ENCODE peak calls at places on chromosomes 6 and 20, in nine cellular contexts. One of them, this sample, is unnamed.

GRCh38 chr20:9660236-9660868 is 146.0 kb downstream of the LAMP5 start:
- DNase-seq in GM12864: no peak
- DNase-seq in heart left ventricle: no peak
- DNase-seq in IMR-90: peak
- DNase-seq in lung: no peak
- DNase-seq in transverse colon: no peak
- DNase-seq in esophagus muscularis mucosa: no peak
- DNase-seq in fibroblast of lung: peak
- DNase-seq in MM.1S: peak
- DNase-seq in this sample: no peak

GRCh38 chr6:12138377-12138776 is 126.3 kb downstream of the HIVEP1 start:
- DNase-seq in GM12864: no peak
- DNase-seq in heart left ventricle: no peak
- DNase-seq in IMR-90: no peak
- DNase-seq in lung: no peak
- DNase-seq in transverse colon: no peak
- DNase-seq in esophagus muscularis mucosa: no peak
- DNase-seq in fibroblast of lung: no peak
- DNase-seq in MM.1S: no peak
- DNase-seq in this sample: no peak

GRCh38 chr20:11891827-11892521 is 25.7 kb upstream of the BTBD3 start:
- DNase-seq in GM12864: no peak
- DNase-seq in heart left ventricle: peak
- DNase-seq in IMR-90: peak
- DNase-seq in lung: peak
- DNase-seq in transverse colon: peak
- DNase-seq in esophagus muscularis mucosa: no peak
- DNase-seq in fibroblast of lung: peak
- DNase-seq in MM.1S: peak
- DNase-seq in this sample: peak

GRCh38 chr20:57464642-57465211 is 60.2 kb downstream of the CTCFL start:
- DNase-seq in GM12864: no peak
- DNase-seq in heart left ventricle: no peak
- DNase-seq in IMR-90: no peak
- DNase-seq in lung: no peak
- DNase-seq in transverse colon: no peak
- DNase-seq in esophagus muscularis mucosa: no peak
- DNase-seq in fibroblast of lung: no peak
- DNase-seq in MM.1S: no peak
- DNase-seq in this sample: peak

GRCh38 chr6:169019727-169020491 is 233.7 kb downstream of the THBS2 start:
- DNase-seq in GM12864: no peak
- DNase-seq in heart left ventricle: no peak
- DNase-seq in IMR-90: peak
- DNase-seq in lung: no peak
- DNase-seq in transverse colon: no peak
- DNase-seq in esophagus muscularis mucosa: peak
- DNase-seq in fibroblast of lung: peak
- DNase-seq in MM.1S: no peak
- DNase-seq in this sample: no peak

GRCh38 chr6:100719883-100720682 is 161.0 kb downstream of the ASCC3 start:
- DNase-seq in GM12864: no peak
- DNase-seq in heart left ventricle: no peak
- DNase-seq in IMR-90: peak
- DNase-seq in lung: no peak
- DNase-seq in transverse colon: no peak
- DNase-seq in esophagus muscularis mucosa: no peak
- DNase-seq in fibroblast of lung: peak
- DNase-seq in MM.1S: peak
- DNase-seq in this sample: no peak

GRCh38 chr6:159760602-159761057 is 1.2 kb upstream of the ACAT2 start:
- DNase-seq in GM12864: no peak
- DNase-seq in heart left ventricle: no peak
- DNase-seq in IMR-90: peak
- DNase-seq in lung: no peak
- DNase-seq in transverse colon: no peak
- DNase-seq in esophagus muscularis mucosa: no peak
- DNase-seq in fibroblast of lung: peak
- DNase-seq in MM.1S: no peak
- DNase-seq in this sample: no peak

GRCh38 chr6:158666637-158667359 is 16.9 kb downstream of the SYTL3 start:
- DNase-seq in GM12864: no peak
- DNase-seq in heart left ventricle: no peak
- DNase-seq in IMR-90: peak
- DNase-seq in lung: peak
- DNase-seq in transverse colon: no peak
- DNase-seq in esophagus muscularis mucosa: no peak
- DNase-seq in fibroblast of lung: peak
- DNase-seq in MM.1S: no peak
- DNase-seq in this sample: no peak

DNA sequence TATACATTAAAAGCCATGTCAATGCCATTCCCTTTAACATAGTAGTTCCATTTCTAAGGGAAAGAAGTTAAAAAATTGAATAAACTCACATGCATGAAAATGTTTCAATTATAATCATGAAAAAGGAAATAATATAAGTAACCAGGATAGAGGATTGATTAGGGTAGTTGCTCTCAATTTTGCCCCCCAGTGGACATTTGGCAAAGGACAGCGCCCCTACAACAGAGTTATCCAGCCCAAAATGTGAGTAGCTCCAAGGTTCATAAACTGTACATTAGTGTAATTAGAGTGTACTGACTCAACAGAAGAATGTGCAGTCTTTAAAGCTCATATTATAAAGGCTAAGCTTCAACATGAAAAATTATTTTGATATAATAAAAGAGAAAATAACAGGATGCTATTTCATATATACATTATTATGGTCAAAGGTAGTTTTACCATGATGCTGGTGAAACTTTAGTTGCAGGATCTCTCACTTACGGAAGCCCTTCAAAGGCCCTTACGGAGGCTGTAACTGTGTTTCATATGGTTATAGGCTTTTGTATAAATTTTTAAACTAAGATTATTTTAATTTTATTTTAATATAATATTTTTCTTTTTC is 403.4 kb downstream of the PLCB1 start:
- DNase-seq in GM12864: no peak
- DNase-seq in heart left ventricle: no peak
- DNase-seq in IMR-90: no peak
- DNase-seq in lung: no peak
- DNase-seq in transverse colon: no peak
- DNase-seq in esophagus muscularis mucosa: no peak
- DNase-seq in fibroblast of lung: peak
- DNase-seq in MM.1S: peak
- DNase-seq in this sample: no peak
- TF ChIP-seq CTCF in GM12864: peak
- TF ChIP-seq CTCF in heart left ventricle: peak
- TF ChIP-seq CTCF in IMR-90: peak
- TF ChIP-seq CTCF in lung: no peak
- TF ChIP-seq CTCF in transverse colon: no peak
- TF ChIP-seq CTCF in esophagus muscularis mucosa: no peak
- TF ChIP-seq CTCF in fibroblast of lung: peak
- TF ChIP-seq CTCF in MM.1S: peak
- TF ChIP-seq CTCF in this sample: peak

GRCh38 chr6:15254074-15254975 is 8.5 kb downstream of the JARID2 start:
- DNase-seq in GM12864: peak
- DNase-seq in heart left ventricle: no peak
- DNase-seq in IMR-90: no peak
- DNase-seq in lung: no peak
- DNase-seq in transverse colon: no peak
- DNase-seq in esophagus muscularis mucosa: no peak
- DNase-seq in fibroblast of lung: peak
- DNase-seq in MM.1S: no peak
- DNase-seq in this sample: no peak

GRCh38 chr6:15255481-15256414 is 9.9 kb downstream of the JARID2 start:
- DNase-seq in GM12864: peak
- DNase-seq in heart left ventricle: no peak
- DNase-seq in IMR-90: no peak
- DNase-seq in lung: no peak
- DNase-seq in transverse colon: no peak
- DNase-seq in esophagus muscularis mucosa: no peak
- DNase-seq in fibroblast of lung: no peak
- DNase-seq in MM.1S: peak
- DNase-seq in this sample: no peak

GRCh38 chr6:15259766-15260098 is 13.9 kb downstream of the JARID2 start:
- DNase-seq in GM12864: no peak
- DNase-seq in heart left ventricle: no peak
- DNase-seq in IMR-90: no peak
- DNase-seq in lung: no peak
- DNase-seq in transverse colon: no peak
- DNase-seq in esophagus muscularis mucosa: no peak
- DNase-seq in fibroblast of lung: no peak
- DNase-seq in MM.1S: no peak
- DNase-seq in this sample: no peak

GRCh38 chr6:15253107-15254073 is 7.5 kb downstream of the JARID2 start:
- DNase-seq in GM12864: no peak
- DNase-seq in heart left ventricle: no peak
- DNase-seq in IMR-90: no peak
- DNase-seq in lung: no peak
- DNase-seq in transverse colon: no peak
- DNase-seq in esophagus muscularis mucosa: no peak
- DNase-seq in fibroblast of lung: no peak
- DNase-seq in MM.1S: no peak
- DNase-seq in this sample: no peak

DNA sequence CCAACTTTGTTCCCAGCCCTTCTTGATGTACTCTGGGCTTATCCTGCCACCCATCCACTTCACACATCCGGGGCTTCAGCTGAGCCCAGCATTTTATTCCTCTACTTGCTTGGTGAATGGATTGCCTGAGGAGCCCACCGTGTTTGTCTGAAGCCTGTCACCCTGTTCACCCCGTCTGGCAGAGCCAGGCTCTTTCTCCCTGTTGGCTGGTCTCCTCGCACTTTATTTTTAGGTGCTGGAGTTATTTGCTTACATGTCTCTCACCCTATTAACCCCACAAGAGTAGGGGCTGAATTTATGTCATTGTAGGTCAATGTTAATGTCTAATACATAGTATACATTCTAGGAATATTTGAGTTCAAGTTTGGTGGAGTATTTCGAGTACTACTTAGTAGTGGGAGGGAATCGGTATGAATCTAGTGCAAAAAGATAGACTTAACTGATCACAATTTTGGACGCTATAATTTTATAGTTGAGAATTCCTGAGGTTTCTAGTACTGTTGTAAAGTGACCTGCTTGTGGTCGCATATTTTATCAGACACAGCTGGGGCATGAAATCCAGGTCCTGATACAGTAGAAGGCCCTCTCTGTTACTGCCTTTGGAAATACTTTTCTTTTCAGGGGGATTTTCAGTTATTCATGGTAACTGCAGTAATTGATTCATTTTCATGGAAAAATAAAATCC is 10.8 kb downstream of the JARID2 start:
- DNase-seq in GM12864: no peak
- DNase-seq in heart left ventricle: no peak
- DNase-seq in IMR-90: no peak
- DNase-seq in lung: no peak
- DNase-seq in transverse colon: no peak
- DNase-seq in esophagus muscularis mucosa: no peak
- DNase-seq in fibroblast of lung: no peak
- DNase-seq in MM.1S: no peak
- DNase-seq in this sample: no peak
- H3K4me3 ChIP-seq in GM12864: no peak
- H3K4me3 ChIP-seq in heart left ventricle: no peak
- H3K4me3 ChIP-seq in IMR-90: no peak
- H3K4me3 ChIP-seq in lung: no peak
- H3K4me3 ChIP-seq in transverse colon: no peak
- H3K4me3 ChIP-seq in esophagus muscularis mucosa: no peak
- H3K4me3 ChIP-seq in fibroblast of lung: no peak
- H3K4me3 ChIP-seq in MM.1S: peak
- H3K4me3 ChIP-seq in this sample: no peak

GRCh38 chr6:19209202-19209601 is 628.0 kb upstream of the ID4 start:
- DNase-seq in GM12864: no peak
- DNase-seq in heart left ventricle: no peak
- DNase-seq in IMR-90: no peak
- DNase-seq in lung: no peak
- DNase-seq in transverse colon: no peak
- DNase-seq in esophagus muscularis mucosa: no peak
- DNase-seq in fibroblast of lung: peak
- DNase-seq in MM.1S: no peak
- DNase-seq in this sample: no peak

GRCh38 chr6:19205076-19205475 is 632.1 kb upstream of the ID4 start:
- DNase-seq in GM12864: no peak
- DNase-seq in heart left ventricle: no peak
- DNase-seq in IMR-90: no peak
- DNase-seq in lung: no peak
- DNase-seq in transverse colon: no peak
- DNase-seq in esophagus muscularis mucosa: no peak
- DNase-seq in fibroblast of lung: no peak
- DNase-seq in MM.1S: no peak
- DNase-seq in this sample: no peak

DNA sequence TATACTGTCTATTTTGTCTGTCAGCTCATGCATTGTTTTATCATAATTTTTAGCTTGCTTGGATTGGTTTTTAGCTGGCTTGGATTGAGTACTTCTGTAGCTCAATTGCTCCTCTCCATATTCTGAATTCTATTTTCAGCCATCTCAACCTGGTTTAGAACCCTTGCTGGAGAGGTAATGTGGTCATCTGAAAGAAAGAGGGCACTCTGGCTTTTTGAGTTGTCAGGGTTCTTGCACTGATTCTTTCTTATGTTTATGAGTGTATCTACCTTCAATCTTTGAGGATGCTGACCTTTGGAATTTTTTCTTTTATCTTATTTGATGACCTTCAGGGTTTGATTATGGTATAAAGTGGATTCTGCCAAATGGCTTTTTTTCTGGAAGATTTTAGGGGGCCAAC is 632.7 kb upstream of the ID4 start:
- DNase-seq in GM12864: no peak
- DNase-seq in heart left ventricle: no peak
- DNase-seq in IMR-90: no peak
- DNase-seq in lung: no peak
- DNase-seq in transverse colon: no peak
- DNase-seq in esophagus muscularis mucosa: no peak
- DNase-seq in fibroblast of lung: peak
- DNase-seq in MM.1S: no peak
- DNase-seq in this sample: no peak
- TF ChIP-seq CTCF in GM12864: no peak
- TF ChIP-seq CTCF in heart left ventricle: no peak
- TF ChIP-seq CTCF in IMR-90: no peak
- TF ChIP-seq CTCF in lung: no peak
- TF ChIP-seq CTCF in transverse colon: no peak
- TF ChIP-seq CTCF in esophagus muscularis mucosa: no peak
- TF ChIP-seq CTCF in fibroblast of lung: no peak
- TF ChIP-seq CTCF in MM.1S: no peak
- TF ChIP-seq CTCF in this sample: peak

GRCh38 chr20:13009682-13010406 is 1.1 kb downstream of the SPTLC3 start:
- DNase-seq in GM12864: peak
- DNase-seq in heart left ventricle: no peak
- DNase-seq in IMR-90: peak
- DNase-seq in lung: peak
- DNase-seq in transverse colon: peak
- DNase-seq in esophagus muscularis mucosa: no peak
- DNase-seq in fibroblast of lung: peak
- DNase-seq in MM.1S: peak
- DNase-seq in this sample: peak

GRCh38 chr20:13006825-13007224 is 1.9 kb upstream of the SPTLC3 start:
- DNase-seq in GM12864: no peak
- DNase-seq in heart left ventricle: no peak
- DNase-seq in IMR-90: peak
- DNase-seq in lung: no peak
- DNase-seq in transverse colon: no peak
- DNase-seq in esophagus muscularis mucosa: no peak
- DNase-seq in fibroblast of lung: peak
- DNase-seq in MM.1S: no peak
- DNase-seq in this sample: no peak

GRCh38 chr20:13012886-13013285 is 4.1 kb downstream of the SPTLC3 start:
- DNase-seq in GM12864: no peak
- DNase-seq in heart left ventricle: no peak
- DNase-seq in IMR-90: no peak
- DNase-seq in lung: no peak
- DNase-seq in transverse colon: no peak
- DNase-seq in esophagus muscularis mucosa: no peak
- DNase-seq in fibroblast of lung: no peak
- DNase-seq in MM.1S: no peak
- DNase-seq in this sample: no peak

GRCh38 chr20:13007596-13007995 is 1.2 kb upstream of the SPTLC3 start:
- DNase-seq in GM12864: no peak
- DNase-seq in heart left ventricle: no peak
- DNase-seq in IMR-90: no peak
- DNase-seq in lung: no peak
- DNase-seq in transverse colon: no peak
- DNase-seq in esophagus muscularis mucosa: no peak
- DNase-seq in fibroblast of lung: no peak
- DNase-seq in MM.1S: no peak
- DNase-seq in this sample: no peak

DNA sequence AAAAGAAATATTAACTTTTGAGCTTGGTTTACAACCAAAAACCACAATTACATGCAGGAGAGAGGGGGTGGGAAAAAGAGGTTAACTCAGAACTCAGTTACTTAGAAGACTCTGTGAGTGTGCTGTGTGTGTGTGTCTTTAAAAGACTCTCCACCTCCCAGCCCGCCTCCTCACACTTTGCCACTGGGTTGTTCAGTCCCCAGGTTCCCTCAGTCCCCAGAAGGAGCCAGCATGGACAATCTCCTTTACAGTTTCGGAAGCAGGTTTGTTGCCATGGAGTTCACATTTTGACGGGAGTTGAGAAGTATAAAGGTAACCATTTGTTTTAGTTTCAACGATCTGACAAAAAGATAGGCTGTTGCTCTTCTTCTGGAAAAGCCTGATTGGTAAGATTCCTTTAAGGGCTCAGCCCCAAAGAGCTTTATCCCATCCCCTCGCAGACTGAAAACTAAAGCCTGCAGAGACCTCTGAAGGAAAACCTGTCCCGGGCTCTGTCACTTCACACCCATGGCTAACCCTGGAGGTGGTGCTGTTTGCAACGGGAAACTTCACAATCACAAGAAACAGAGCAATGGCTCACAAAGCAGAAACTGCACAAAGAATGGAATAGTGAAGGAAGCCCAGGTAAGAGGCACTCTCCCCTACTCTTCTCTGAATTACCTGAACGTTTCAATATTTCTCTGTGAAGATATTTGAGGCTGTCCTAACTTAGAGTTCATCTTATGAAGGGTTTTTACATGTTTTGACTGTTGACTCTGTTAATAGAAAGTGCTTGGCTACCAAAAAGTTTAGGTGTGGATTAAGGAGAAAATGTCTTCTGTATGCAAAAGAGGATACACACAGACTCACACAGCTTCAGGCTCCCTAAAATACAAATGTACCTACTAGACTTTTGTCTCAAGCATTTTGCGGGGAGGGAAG is at the start of gene SPTLC3:
- DNase-seq in GM12864: no peak
- DNase-seq in heart left ventricle: peak
- DNase-seq in IMR-90: peak
- DNase-seq in lung: peak
- DNase-seq in transverse colon: peak
- DNase-seq in esophagus muscularis mucosa: no peak
- DNase-seq in fibroblast of lung: peak
- DNase-seq in MM.1S: no peak
- DNase-seq in this sample: peak
- H3K4me3 ChIP-seq in GM12864: no peak
- H3K4me3 ChIP-seq in heart left ventricle: peak
- H3K4me3 ChIP-seq in IMR-90: peak
- H3K4me3 ChIP-seq in lung: no peak
- H3K4me3 ChIP-seq in transverse colon: peak
- H3K4me3 ChIP-seq in esophagus muscularis mucosa: peak
- H3K4me3 ChIP-seq in fibroblast of lung: peak
- H3K4me3 ChIP-seq in MM.1S: peak
- H3K4me3 ChIP-seq in this sample: peak